ENCODE peak calls at places on chromosomes 13 and 19, in seven cellular contexts. P is NCI-H1417; R is HEK293T; A is cardiac muscle cell; N is stimulated activated CD8-positive, alpha-beta memory T cell treated with anti-CD3 and anti-CD28 coated beads, Interleukin-15, amount 100 ng/mL, for 24 hours; V is NCI-H748 treated with DMSO at 0.1 percent for 48 hours; G is EH. X is an unnamed sample.

GRCh38 chr13:25771641-25772478 is 280.0 kb downstream of the SHISA2 start:
- DNase-seq in P (no peak), R (no peak), A (no peak), N (no peak), V (no peak), G (no peak), X (no peak)

GRCh38 chr19:33024398-33024797 is 40.3 kb downstream of the RHPN2 start:
- DNase-seq in P (no peak), R (no peak), A (no peak), N (no peak), V (no peak), G (no peak), X (no peak)

GRCh38 chr19:48152552-48152951 is 17.6 kb downstream of the LIG1 start:
- DNase-seq in P (peak), R (peak), A (peak), N (peak), V (peak), G (peak), X (peak)

GRCh38 chr13:113793718-113794085 is 34.7 kb downstream of the TMEM255B start:
- DNase-seq in P (no peak), R (no peak), A (no peak), N (no peak), V (no peak), G (no peak), X (no peak)

GRCh38 chr13:40221460-40222201 is 444.8 kb downstream of the FOXO1 start:
- DNase-seq in P (no peak), R (no peak), A (peak), N (no peak), V (no peak), G (peak), X (no peak)

GRCh38 chr13:57665471-57665870 is 33.9 kb downstream of the PCDH17 start:
- DNase-seq in P (no peak), R (no peak), A (peak), N (no peak), V (no peak), G (no peak), X (no peak)

GRCh38 chr13:45846681-45847080 is 4.9 kb downstream of the SIAH3 start:
- DNase-seq in P (no peak), R (no peak), A (no peak), N (no peak), V (no peak), G (no peak), X (no peak)

GRCh38 chr13:52969373-52969772 is 59.2 kb upstream of the OLFM4 start:
- DNase-seq in P (no peak), R (no peak), A (no peak), N (no peak), V (no peak), G (no peak), X (no peak)

GRCh38 chr13:101493541-101493940 is 41.1 kb downstream of the ITGBL1 start:
- DNase-seq in P (no peak), R (no peak), A (no peak), N (no peak), V (no peak), G (no peak), X (no peak)

GRCh38 chr19:38009650-38010229 is 102.7 kb downstream of the SIPA1L3 start:
- DNase-seq in P (no peak), R (no peak), A (no peak), N (no peak), V (no peak), G (no peak), X (no peak)

GRCh38 chr19:3263866-3264265 is 39.4 kb downstream of the CELF5 start:
- DNase-seq in P (no peak), R (no peak), A (no peak), N (no peak), V (no peak), G (no peak), X (no peak)

GRCh38 chr19:44846455-44847143 is 502 bp downstream of the NECTIN2 start:
- DNase-seq in P (peak), R (no peak), A (peak), N (no peak), V (no peak), G (peak), X (peak)

GRCh38 chr13:28657784-28658538 is 969 bp upstream of the POMP start:
- DNase-seq in P (no peak), R (no peak), A (peak), N (no peak), V (no peak), G (peak), X (no peak)

GRCh38 chr19:3572132-3572854 is 451 bp upstream of the HMG20B start:
- DNase-seq in P (peak), R (peak), A (peak), N (peak), V (peak), G (peak), X (peak)

GRCh38 chr13:88248393-88248792 is 577.2 kb downstream of the SLITRK5 start:
- DNase-seq in P (no peak), R (peak), A (no peak), N (no peak), V (no peak), G (no peak), X (no peak)

GRCh38 chr19:49701271-49701786 is 10.4 kb downstream of the CPT1C start:
- DNase-seq in P (no peak), R (no peak), A (no peak), N (no peak), V (no peak), G (no peak), X (peak)

GRCh38 chr13:76812206-76812882 is 73.9 kb downstream of the KCTD12 start:
- DNase-seq in P (no peak), R (no peak), A (peak), N (no peak), V (no peak), G (peak), X (no peak)

GRCh38 chr19:4016486-4016885 is 8.9 kb downstream of the PIAS4 start:
- DNase-seq in P (no peak), R (no peak), A (no peak), N (no peak), V (no peak), G (no peak), X (no peak)

GRCh38 chr13:60335531-60335930 is 61.5 kb upstream of the TDRD3 start:
- DNase-seq in P (no peak), R (no peak), A (peak), N (no peak), V (peak), G (peak), X (no peak)

GRCh38 chr19:49677232-49677881 is at the start of gene PRMT1:
- DNase-seq in P (peak), R (peak), A (no peak), N (peak), V (no peak), G (peak), X (peak)

GRCh38 chr19:38219221-38219620 is 4.8 kb downstream of the DPF1 start:
- DNase-seq in P (no peak), R (no peak), A (no peak), N (no peak), V (no peak), G (no peak), X (no peak)

GRCh38 chr13:60957816-60958215 is 457.8 kb downstream of the PCDH20 start:
- DNase-seq in P (no peak), R (no peak), A (no peak), N (no peak), V (no peak), G (no peak), X (no peak)

X was measured in nephron progenitor cell.